ENCODE peak calls at places on chromosome 12, in four cellular contexts. O is lung, W is cerebellum, U is HFFc6. S is an unnamed sample.

GRCh38 chr12:130742112-130742511 is 26.0 kb upstream of the RIMBP2 start:
- DNase-seq in W (no peak), U (no peak), O (no peak), S (no peak)

GRCh38 chr12:16238661-16239060 is 38.8 kb downstream of the SLC15A5 start:
- DNase-seq in W (no peak), U (peak; percentile 1), O (no peak), S (peak; percentile 31)

GRCh38 chr12:54719691-54720090 is 71.5 kb upstream of the DCD start:
- DNase-seq in U (no peak), O (no peak), W (no peak), S (no peak)

GRCh38 chr12:62657363-62657632 is 190.7 kb downstream of the MON2 start:
- DNase-seq in W (no peak), O (no peak), U (no peak), S (no peak)

GRCh38 chr12:124713436-124714082 is 146.1 kb upstream of the NCOR2 start:
- DNase-seq in W (no peak), O (peak; percentile 47), U (no peak), S (peak; percentile 85)

GRCh38 chr12:13661005-13661887 is 320.2 kb downstream of the GRIN2B start:
- DNase-seq in U (peak; percentile 1), O (peak; percentile 36), W (peak; percentile 45), S (peak; percentile 65)

GRCh38 chr12:12611512-12612306 is at the start of gene CREBL2:
- DNase-seq in W (peak; percentile 88), U (peak; percentile 91), O (peak; percentile 93), S (peak; percentile 96)

GRCh38 chr12:113766133-113766879 is 199.8 kb downstream of the RBM19 start:
- DNase-seq in W (no peak), O (no peak), U (no peak), S (peak; percentile 48)

GRCh38 chr12:48901278-48901677 is 24.0 kb downstream of the FKBP11 start:
- DNase-seq in U (no peak), O (no peak), W (no peak), S (no peak)

GRCh38 chr12:3041558-3042164 is 35.5 kb upstream of the TSPAN9 start:
- DNase-seq in U (peak; percentile 59), W (peak; percentile 83), O (peak; percentile 55), S (peak; percentile 54)

GRCh38 chr12:116376354-116377193 is 99.1 kb upstream of the MED13L start:
- DNase-seq in W (no peak), U (peak; percentile 85), O (no peak), S (peak; percentile 42)

GRCh38 chr12:90174198-90174510 is 465.5 kb upstream of the ATP2B1 start:
- DNase-seq in O (no peak), U (no peak), W (peak; percentile 47), S (peak; percentile 81)

GRCh38 chr12:18383203-18383602 is 121.9 kb downstream of the PIK3C2G start:
- DNase-seq in W (no peak), U (peak; percentile 80), O (no peak), S (peak; percentile 81)

GRCh38 chr12:94793191-94793595 is 142.8 kb upstream of the TMCC3 start:
- DNase-seq in U (no peak), W (no peak), O (no peak), S (no peak)

GRCh38 chr12:103354403-103354802 is 141.4 kb downstream of the C12orf42 start:
- DNase-seq in W (no peak), U (no peak), O (no peak), S (no peak)

GRCh38 chr12:52162971-52163370 is 28.8 kb downstream of the KRT80 start:
- DNase-seq in W (no peak), O (no peak), U (no peak), S (no peak)

GRCh38 chr12:86247871-86248270 is 8.3 kb downstream of the MGAT4C start:
- DNase-seq in U (no peak), O (no peak), W (no peak), S (no peak)

GRCh38 chr12:92927055-92927435 is 2.0 kb downstream of the EEA1 start:
- DNase-seq in W (no peak), O (no peak), U (peak; percentile 66), S (peak; percentile 40)

GRCh38 chr12:120252071-120252906 is 13.2 kb downstream of the PXN start:
- DNase-seq in U (no peak), W (no peak), O (peak; percentile 46), S (no peak)

GRCh38 chr12:85448548-85449139 is 168.6 kb downstream of the ALX1 start:
- DNase-seq in U (no peak), O (no peak), W (no peak), S (no peak)

S was measured in renal cortical epithelial cell.